ENCODE peak calls at places on chromosomes 5 and 9, in six cellular contexts. P is fibroblast of mammary gland, Z is choroid plexus epithelial cell, J is lower lobe of right lung, T is SW 1271, L is EL. O is an unnamed sample.

GRCh38 chr5:134503088-134503936 is 22.2 kb upstream of the JADE2 start:
- DNase-seq in P (peak), Z (peak), J (peak), T (peak), L (peak), O (peak)

GRCh38 chr9:111232997-111233790 is 96.8 kb downstream of the OR2K2 start:
- DNase-seq in P (peak), Z (peak), J (no peak), T (no peak), L (peak), O (no peak)

GRCh38 chr9:129206921-129207320 is 28.9 kb upstream of the IER5L start:
- DNase-seq in P (no peak), Z (no peak), J (no peak), T (no peak), L (no peak), O (no peak)

GRCh38 chr5:153209687-153210086 is 280.8 kb upstream of the GRIA1 start:
- DNase-seq in P (no peak), Z (no peak), J (no peak), T (no peak), L (no peak), O (no peak)

GRCh38 chr5:188488-189481 is 2.5 kb upstream of the LRRC14B start:
- DNase-seq in P (peak), Z (peak), J (peak), T (peak), L (peak), O (peak)

GRCh38 chr5:34585601-34586104 is 70.5 kb upstream of the RAI14 start:
- DNase-seq in P (peak), Z (peak), J (no peak), T (no peak), L (peak), O (no peak)

GRCh38 chr5:157379983-157380382 is 80.0 kb upstream of the NIPAL4 start:
- DNase-seq in P (no peak), Z (no peak), J (no peak), T (no peak), L (no peak), O (no peak)

GRCh38 chr5:138651767-138652117 is 76.5 kb upstream of the HSPA9 start:
- DNase-seq in P (no peak), Z (no peak), J (no peak), T (no peak), L (no peak), O (no peak)

GRCh38 chr5:15009420-15009819 is 137.8 kb upstream of the ANKH start:
- DNase-seq in P (peak), Z (peak), J (no peak), T (peak), L (peak), O (no peak)

GRCh38 chr9:112819635-112820496 is 69.3 kb downstream of the SNX30 start:
- DNase-seq in P (peak), Z (peak), J (no peak), T (peak), L (peak), O (no peak)

GRCh38 chr9:85527331-85528015 is 214.3 kb downstream of the AGTPBP1 start:
- DNase-seq in P (no peak), Z (no peak), J (no peak), T (no peak), L (no peak), O (no peak)

GRCh38 chr5:57855831-57856230 is 373.2 kb upstream of the ACTBL2 start:
- DNase-seq in P (no peak), Z (no peak), J (no peak), T (no peak), L (no peak), O (no peak)

GRCh38 chr5:141618030-141618803 is 583 bp downstream of the DIAPH1 start:
- DNase-seq in P (peak), Z (no peak), J (peak), T (peak), L (peak), O (peak)

GRCh38 chr5:98772415-98773213 is 849 bp upstream of the RGMB start:
- DNase-seq in P (no peak), Z (peak), J (peak), T (peak), L (peak), O (peak)

GRCh38 chr5:132026516-132027008 is 15.1 kb upstream of the ACSL6 start:
- DNase-seq in P (no peak), Z (no peak), J (no peak), T (no peak), L (no peak), O (peak)

GRCh38 chr5:59608745-59609144 is 284.8 kb downstream of the PDE4D start:
- DNase-seq in P (peak), Z (peak), J (no peak), T (no peak), L (peak), O (no peak)

GRCh38 chr9:14314929-14315753 is 1.2 kb upstream of the NFIB start:
- DNase-seq in P (peak), Z (peak), J (peak), T (peak), L (peak), O (peak)

GRCh38 chr9:76371901-76372300 is 22.3 kb downstream of the RFK start:
- DNase-seq in P (peak), Z (peak), J (no peak), T (no peak), L (peak), O (no peak)

GRCh38 chr9:135300346-135301141 is 179.0 kb upstream of the PPP1R26 start:
- DNase-seq in P (no peak), Z (no peak), J (no peak), T (no peak), L (no peak), O (no peak)

GRCh38 chr5:56745864-56746263 is 69.5 kb upstream of the MAP3K1 start:
- DNase-seq in P (no peak), Z (no peak), J (no peak), T (no peak), L (no peak), O (no peak)

O was measured in upper lobe of right lung.